ENCODE peak calls at places on chromosomes 11 and 22, in four cellular contexts. E is SK-N-SH, N is K562, W is GM12878. V is an unnamed sample.
A peak's percentile ranks its signal among the peaks of the same experiment; 100 is the strongest.

GRCh38 chr11:10581481-10582019 is 13.1 kb upstream of the LYVE1 start:
- DNase-seq in E (no peak), N (peak; percentile 51), W (no peak), V (no peak)

GRCh38 chr11:12389676-12390075 is 12.3 kb downstream of the PARVA start:
- DNase-seq in E (no peak), N (no peak), W (no peak), V (no peak)

GRCh38 chr22:30196141-30196866 is 50.3 kb downstream of the LIF start:
- DNase-seq in E (no peak), N (peak; percentile 70), W (peak; percentile 43), V (peak; percentile 58)

GRCh38 chr22:18024276-18024939 is at the start of gene MICAL3:
- DNase-seq in E (peak; percentile 93), N (peak; percentile 77), W (no peak), V (peak; percentile 74)

GRCh38 chr11:45266693-45267451 is 19.3 kb downstream of the SYT13 start:
- DNase-seq in E (no peak), N (peak; percentile 62), W (no peak), V (no peak)

GRCh38 chr11:17013548-17014320 is 480 bp downstream of the PLEKHA7 start:
- DNase-seq in E (peak; percentile 64), N (no peak), W (no peak), V (no peak)

GRCh38 chr22:27317156-27317555 is 484.4 kb downstream of the MN1 start:
- DNase-seq in E (no peak), N (peak; percentile 3), W (no peak), V (no peak)

GRCh38 chr11:10809373-10810199 is 860 bp upstream of the EIF4G2 start:
- DNase-seq in E (no peak), N (peak; percentile 61), W (no peak), V (peak; percentile 34)

GRCh38 chr11:16993495-16993894 is 20.7 kb downstream of the PLEKHA7 start:
- DNase-seq in E (no peak), N (no peak), W (no peak), V (no peak)

GRCh38 chr11:18727499-18728236 is 1.7 kb upstream of the IGSF22 start:
- DNase-seq in E (peak; percentile 87), N (peak; percentile 67), W (no peak), V (no peak)

GRCh38 chr11:88288560-88288959 is 49.0 kb downstream of the CTSC start:
- DNase-seq in E (no peak), N (no peak), W (no peak), V (no peak)

GRCh38 chr11:35182317-35182939 is 43.5 kb downstream of the CD44 start:
- DNase-seq in E (no peak), N (no peak), W (peak; percentile 52), V (no peak)

GRCh38 chr22:28799125-28799833 is 1.1 kb downstream of the XBP1 start:
- DNase-seq in E (peak; percentile 57), N (peak; percentile 54), W (no peak), V (no peak)

GRCh38 chr22:25109878-25110595 is 89.6 kb upstream of the CRYBB3 start:
- DNase-seq in E (no peak), N (no peak), W (no peak), V (no peak)

GRCh38 chr11:130029137-130029536 is 26.5 kb upstream of the PRDM10 start:
- DNase-seq in E (no peak), N (no peak), W (no peak), V (no peak)

GRCh38 chr11:2911088-2912037 is 17.9 kb downstream of the PHLDA2 start:
- DNase-seq in E (peak; percentile 41), N (no peak), W (no peak), V (no peak)

GRCh38 chr22:42313804-42314581 is 43.5 kb upstream of the TCF20 start:
- DNase-seq in E (peak; percentile 77), N (peak; percentile 67), W (no peak), V (peak; percentile 72)

GRCh38 chr11:75429902-75430691 is 2.9 kb downstream of the KLHL35 start:
- DNase-seq in E (peak; percentile 88), N (no peak), W (no peak), V (no peak)

GRCh38 chr11:60768202-60768601 is 11.5 kb downstream of the MS4A15 start:
- DNase-seq in E (no peak), N (no peak), W (no peak), V (no peak)

GRCh38 chr22:29096736-29097669 is 24.2 kb downstream of the KREMEN1 start:
- DNase-seq in E (no peak), N (peak; percentile 77), W (no peak), V (no peak)

GRCh38 chr22:30074994-30075393 is 5.3 kb upstream of the HORMAD2 start:
- DNase-seq in E (no peak), N (no peak), W (no peak), V (no peak)

GRCh38 chr22:40247976-40248375 is 70.3 kb downstream of the TNRC6B start:
- DNase-seq in E (no peak), N (no peak), W (no peak), V (no peak)

GRCh38 chr22:39814899-39815298 is 78.7 kb downstream of the ENTHD1 start:
- DNase-seq in E (no peak), N (no peak), W (no peak), V (no peak)

GRCh38 chr11:20617346-20617745 is 17.9 kb downstream of the SLC6A5 start:
- DNase-seq in E (peak; percentile 75), N (no peak), W (no peak), V (no peak)

GRCh38 chr11:132784441-132784840 is 747.9 kb downstream of the OPCML start:
- DNase-seq in E (no peak), N (no peak), W (no peak), V (no peak)

GRCh38 chr11:126477526-126478275 is 122.2 kb downstream of the ST3GAL4 start:
- DNase-seq in E (no peak), N (peak; percentile 9), W (no peak), V (no peak)

GRCh38 chr22:45268958-45269844 is 15.5 kb upstream of the UPK3A start:
- DNase-seq in E (peak; percentile 93), N (peak; percentile 78), W (no peak), V (peak; percentile 97)

GRCh38 chr11:86477495-86478155 is 102.9 kb downstream of the CCDC81 start:
- DNase-seq in E (no peak), N (peak; percentile 49), W (no peak), V (no peak)

GRCh38 chr11:125773516-125773915 is 5.1 kb downstream of the PATE2 start:
- DNase-seq in E (no peak), N (no peak), W (no peak), V (no peak)

GRCh38 chr11:43895601-43896000 is 15.0 kb downstream of the ALKBH3 start:
- DNase-seq in E (no peak), N (no peak), W (no peak), V (no peak)

GRCh38 chr11:28009383-28009782 is 98.6 kb downstream of the KIF18A start:
- DNase-seq in E (no peak), N (no peak), W (no peak), V (no peak)

GRCh38 chr22:49348631-49349030 is 479.0 kb downstream of the BRD1 start:
- DNase-seq in E (no peak), N (no peak), W (no peak), V (no peak)

GRCh38 chr11:19275496-19275895 is 34.8 kb upstream of the E2F8 start:
- DNase-seq in E (no peak), N (no peak), W (no peak), V (no peak)

GRCh38 chr11:83464181-83464580 is 178.0 kb upstream of the CCDC90B start:
- DNase-seq in E (no peak), N (no peak), W (no peak), V (no peak)

GRCh38 chr11:129323896-129324522 is 51.6 kb upstream of the BARX2 start:
- DNase-seq in E (no peak), N (no peak), W (no peak), V (no peak)

GRCh38 chr11:65316979-65317786 is 2.5 kb downstream of the CDC42EP2 start:
- DNase-seq in E (no peak), N (peak; percentile 48), W (no peak), V (no peak)

GRCh38 chr11:128036556-128037093 is 550.7 kb downstream of the ETS1 start:
- DNase-seq in E (no peak), N (no peak), W (no peak), V (no peak)

GRCh38 chr11:65118097-65118837 is 766 bp upstream of the ZNHIT2 start:
- DNase-seq in E (no peak), N (no peak), W (no peak), V (no peak)

GRCh38 chr11:131977231-131977630 is 606.8 kb downstream of the NTM start:
- DNase-seq in E (no peak), N (no peak), W (no peak), V (no peak)

GRCh38 chr22:24411256-24412004 is 16.0 kb upstream of the ADORA2A start:
- DNase-seq in E (peak; percentile 9), N (no peak), W (no peak), V (no peak)

GRCh38 chr11:30488304-30488998 is 97.7 kb downstream of the MPPED2 start:
- DNase-seq in E (peak; percentile 42), N (no peak), W (no peak), V (no peak)

GRCh38 chr11:30485222-30485621 is 100.9 kb downstream of the MPPED2 start:
- DNase-seq in E (no peak), N (no peak), W (no peak), V (no peak)

GRCh38 chr11:30489513-30489912 is 96.6 kb downstream of the MPPED2 start:
- DNase-seq in E (no peak), N (no peak), W (no peak), V (no peak)

GRCh38 chr11:30489076-30489475 is 97.1 kb downstream of the MPPED2 start:
- DNase-seq in E (no peak), N (no peak), W (no peak), V (no peak)

GRCh38 chr11:30487200-30487898 is 98.8 kb downstream of the MPPED2 start:
- DNase-seq in E (no peak), N (no peak), W (no peak), V (no peak)
- TF ChIP-seq POLR2AphosphoS5 in E (no peak), N (no peak), W (no peak), V (no peak)

GRCh38 chr11:67421421-67422031 is 6.0 kb downstream of the CARNS1 start:
- DNase-seq in E (no peak), N (no peak), W (no peak), V (no peak)
- TF ChIP-seq NRF1 in E (no peak), N (no peak), W (no peak), V (no peak)

GRCh38 chr11:67463680-67464410 is 5.2 kb downstream of the TMEM134 start:
- DNase-seq in E (peak; percentile 51), N (peak; percentile 86), W (no peak), V (no peak)
- TF ChIP-seq POLR2AphosphoS5 in E (peak; percentile 41), N (no peak), W (no peak), V (no peak)

GRCh38 chr11:15884792-15885540 is 471.4 kb downstream of the SOX6 start:
- DNase-seq in E (peak; percentile 76), N (peak; percentile 84), W (no peak), V (no peak)
- TF ChIP-seq NRF1 in E (no peak), N (no peak), W (no peak), V (no peak)

DNA sequence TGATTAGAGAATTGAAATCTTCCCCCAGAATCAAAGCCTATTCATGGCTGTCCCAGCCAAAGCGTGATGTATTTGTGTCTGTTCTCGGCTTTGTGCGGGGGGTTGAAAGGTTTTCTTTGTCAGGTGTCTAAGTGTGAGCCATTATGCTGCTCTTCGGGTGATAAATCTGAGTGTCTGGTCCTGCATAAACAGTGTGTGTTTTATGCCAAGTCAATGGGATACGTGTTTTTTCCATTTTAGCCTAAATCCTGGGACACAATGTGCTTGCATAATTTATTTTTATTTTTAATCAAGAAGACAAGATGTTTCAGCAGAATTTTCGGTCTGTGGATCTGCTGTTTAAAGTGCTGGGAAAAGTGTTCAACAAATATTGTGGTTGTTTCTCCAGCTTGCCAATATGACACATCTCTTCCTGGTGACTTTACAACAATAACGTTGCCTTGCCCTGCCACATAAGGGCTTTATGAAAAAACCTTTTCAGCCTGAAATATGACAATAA is 267.7 kb downstream of the TBC1D22A start:
- DNase-seq in E (no peak), N (no peak), W (no peak), V (no peak)
- TF ChIP-seq POLR2AphosphoS5 in E (no peak), N (no peak), W (no peak), V (no peak)

GRCh38 chr11:108609681-108610080 is 16.1 kb upstream of the EXPH5 start:
- DNase-seq in E (no peak), N (peak; percentile 41), W (no peak), V (no peak)
- TF ChIP-seq NRF1 in E (no peak), N (no peak), W (no peak), V (no peak)